ENCODE peak calls at places on chromosomes 2 and 18, in eight cellular contexts. Y is heart right ventricle, R is cardiac muscle cell, U is HTR-8/SVneo, T is Calu3, F is neuronal stem cell, P is T-helper 17 cell, K is CD14-positive monocyte. X is an unnamed sample.

GRCh38 chr2:20205915-20206524 is 18.9 kb downstream of the SDC1 start:
- DNase-seq in U (no peak), T (peak), Y (no peak), F (no peak), K (no peak), R (no peak), P (no peak), X (no peak)

GRCh38 chr2:238890131-238890530 is 42.2 kb downstream of the TWIST2 start:
- DNase-seq in Y (no peak), U (no peak), T (no peak), R (no peak), F (no peak), K (no peak), P (no peak), X (no peak)

GRCh38 chr2:26284132-26284531 is 39.4 kb downstream of the HADHB start:
- DNase-seq in R (peak), T (no peak), K (no peak), Y (no peak), F (no peak), U (peak), P (no peak), X (no peak)

GRCh38 chr2:197427204-197427603 is 7.6 kb downstream of the SF3B1 start:
- DNase-seq in P (no peak), R (peak), F (no peak), K (no peak), T (no peak), U (no peak), Y (no peak), X (no peak)

GRCh38 chr18:11034816-11035215 is 114.6 kb downstream of the PIEZO2 start:
- DNase-seq in R (peak), P (no peak), U (peak), K (no peak), Y (no peak), T (no peak), F (no peak), X (no peak)

GRCh38 chr2:148796735-148797512 is 78.1 kb upstream of the KIF5C start:
- DNase-seq in R (no peak), Y (no peak), K (no peak), U (no peak), T (no peak), P (no peak), F (no peak), X (no peak)

GRCh38 chr2:70143314-70144150 is 47.3 kb downstream of the C2orf42 start:
- DNase-seq in T (peak), K (peak), U (peak), Y (no peak), F (no peak), R (peak), P (no peak), X (no peak)

GRCh38 chr2:233143700-233144331 is 83.7 kb downstream of the INPP5D start:
- DNase-seq in T (no peak), Y (no peak), K (no peak), P (no peak), R (no peak), F (no peak), U (no peak), X (no peak)

GRCh38 chr2:30351087-30351486 is 96.0 kb upstream of the LCLAT1 start:
- DNase-seq in Y (peak), R (peak), U (no peak), K (no peak), F (no peak), T (no peak), P (no peak), X (peak)

GRCh38 chr2:47038656-47039501 is 116.2 kb downstream of the STPG4 start:
- DNase-seq in K (no peak), T (no peak), Y (no peak), P (no peak), F (no peak), U (no peak), R (no peak), X (no peak)

GRCh38 chr2:191521608-191522208 is 156.2 kb upstream of the NABP1 start:
- DNase-seq in P (no peak), F (no peak), T (no peak), R (peak), U (peak), K (no peak), Y (no peak), X (no peak)

GRCh38 chr2:144645055-144645778 is 125.3 kb upstream of the ZEB2 start:
- DNase-seq in K (peak), F (no peak), P (no peak), R (no peak), T (no peak), U (no peak), Y (no peak), X (no peak)

GRCh38 chr2:54531558-54531957 is 75.4 kb downstream of the SPTBN1 start:
- DNase-seq in F (no peak), U (peak), Y (no peak), P (no peak), T (peak), K (no peak), R (no peak), X (no peak)

GRCh38 chr2:26172866-26173595 is at the start of gene GAREM2:
- DNase-seq in P (no peak), U (peak), Y (no peak), K (peak), T (no peak), F (peak), R (no peak), X (no peak)

GRCh38 chr2:106085441-106085911 is 108.6 kb downstream of the UXS1 start:
- DNase-seq in K (no peak), F (no peak), T (peak), U (no peak), P (peak), R (peak), Y (no peak), X (peak)

GRCh38 chr2:22359020-22359672 is 1025.8 kb upstream of the KLHL29 start:
- DNase-seq in U (no peak), Y (no peak), K (no peak), P (no peak), F (no peak), R (no peak), T (no peak), X (no peak)

GRCh38 chr2:71530246-71530986 is 77.1 kb downstream of the DYSF start:
- DNase-seq in P (no peak), F (peak), R (peak), T (peak), Y (no peak), K (peak), U (peak), X (peak)

GRCh38 chr2:220478305-220479058 is 851.1 kb downstream of the SLC4A3 start:
- DNase-seq in P (no peak), T (peak), R (no peak), F (no peak), K (no peak), U (no peak), Y (no peak), X (no peak)

GRCh38 chr2:68432696-68433658 is 34.1 kb downstream of the FBXO48 start:
- DNase-seq in K (no peak), U (no peak), P (no peak), R (no peak), T (no peak), F (no peak), Y (no peak), X (no peak)

GRCh38 chr18:72922895-72923294 is 55.1 kb upstream of the NETO1 start:
- DNase-seq in T (no peak), K (no peak), U (no peak), P (no peak), F (no peak), Y (no peak), R (no peak), X (no peak)

GRCh38 chr2:206756816-206757215 is 8.3 kb downstream of the MDH1B start:
- DNase-seq in T (no peak), F (no peak), U (no peak), Y (no peak), K (no peak), P (no peak), R (no peak), X (no peak)

GRCh38 chr2:157443795-157444642 is at the start of gene CYTIP:
- DNase-seq in T (no peak), Y (no peak), F (no peak), P (peak), R (peak), K (peak), U (no peak), X (no peak)

GRCh38 chr2:11872247-11872947 is 126.0 kb downstream of the LPIN1 start:
- DNase-seq in R (peak), P (peak), U (no peak), T (peak), F (no peak), Y (no peak), K (no peak), X (no peak)

GRCh38 chr2:20175267-20175666 is 49.7 kb downstream of the SDC1 start:
- DNase-seq in R (no peak), F (no peak), Y (no peak), T (no peak), P (no peak), K (peak), U (no peak), X (no peak)

GRCh38 chr2:18384242-18384641 is 176.2 kb downstream of the RDH14 start:
- DNase-seq in P (no peak), F (no peak), K (no peak), T (no peak), R (no peak), U (no peak), Y (no peak), X (no peak)

GRCh38 chr2:120347387-120348010 is 1.6 kb downstream of the INHBB start:
- DNase-seq in T (no peak), F (no peak), U (no peak), P (no peak), K (no peak), R (peak), Y (no peak), X (peak)

GRCh38 chr2:97355887-97356286 is 233.8 kb downstream of the ANKRD36B start:
- DNase-seq in F (no peak), T (no peak), U (no peak), K (no peak), Y (no peak), P (no peak), R (no peak), X (no peak)

GRCh38 chr2:170258382-170258781 is 80.4 kb downstream of the MYO3B start:
- DNase-seq in R (no peak), T (no peak), Y (no peak), P (no peak), F (no peak), U (no peak), K (no peak), X (no peak)

GRCh38 chr2:142037744-142038143 is 93.1 kb downstream of the LRP1B start:
- DNase-seq in R (no peak), F (no peak), Y (no peak), U (no peak), T (no peak), P (no peak), K (no peak), X (peak)

GRCh38 chr2:166539340-166540162 is 45.5 kb upstream of the SCN7A start:
- DNase-seq in R (peak), T (peak), K (no peak), P (no peak), Y (no peak), U (peak), F (peak), X (peak)

GRCh38 chr2:235614176-235614860 is 120.5 kb downstream of the AGAP1 start:
- DNase-seq in T (no peak), U (no peak), K (no peak), Y (no peak), R (peak), F (no peak), P (no peak), X (no peak)

GRCh38 chr2:132936261-132936660 is 266.3 kb upstream of the LYPD1 start:
- DNase-seq in T (no peak), F (no peak), U (no peak), K (no peak), R (no peak), P (no peak), Y (no peak), X (no peak)

GRCh38 chr2:118834901-118835738 is 12.3 kb downstream of the EN1 start:
- DNase-seq in T (no peak), K (no peak), F (peak), U (no peak), Y (no peak), R (peak), P (no peak), X (peak)

X was measured in endothelial cell.